ENCODE peak calls at places on chromosome 12, in five cellular contexts. U is right atrium auricular region, A is GM10248, V is ascending aorta, K is H9. N is an unnamed sample.
A peak's percentile ranks its signal among the peaks of the same experiment; 100 is the strongest.

GRCh38 chr12:14454098-14454907 is 88.8 kb downstream of the ATF7IP start:
- DNase-seq in U (no peak), K (peak; percentile 86), A (peak; percentile 52), V (no peak), N (peak; percentile 46)

GRCh38 chr12:7542813-7543212 is 39.2 kb upstream of the CD163 start:
- DNase-seq in V (no peak), A (no peak), K (no peak), U (no peak), N (no peak)

GRCh38 chr12:95202691-95203476 is 14.4 kb downstream of the FGD6 start:
- DNase-seq in K (no peak), V (no peak), U (no peak), A (no peak), N (no peak)

GRCh38 chr12:44511289-44511688 is 364.8 kb downstream of the NELL2 start:
- DNase-seq in K (no peak), A (no peak), V (no peak), U (no peak), N (no peak)

GRCh38 chr12:58313091-58313855 is 371.9 kb downstream of the ATP23 start:
- DNase-seq in V (no peak), U (no peak), A (no peak), K (no peak), N (no peak)

GRCh38 chr12:12813120-12814101 is at the start of gene DDX47:
- DNase-seq in K (peak; percentile 97), A (peak; percentile 92), U (peak; percentile 96), V (peak; percentile 98), N (peak; percentile 85)

GRCh38 chr12:110330544-110330943 is 49.5 kb downstream of the ATP2A2 start:
- DNase-seq in V (no peak), K (no peak), U (no peak), A (no peak), N (no peak)

GRCh38 chr12:16564675-16565074 is 41.3 kb downstream of the LMO3 start:
- DNase-seq in K (no peak), A (no peak), U (no peak), V (no peak), N (no peak)

GRCh38 chr12:104805186-104805585 is 152.9 kb downstream of the SLC41A2 start:
- DNase-seq in U (no peak), A (no peak), K (no peak), V (no peak), N (no peak)

GRCh38 chr12:97760601-97761000 is 298.0 kb downstream of the RMST start:
- DNase-seq in A (no peak), U (no peak), K (no peak), V (no peak), N (no peak)

GRCh38 chr12:94769040-94769420 is 118.7 kb upstream of the TMCC3 start:
- DNase-seq in K (no peak), U (no peak), V (no peak), A (peak; percentile 53), N (peak; percentile 53)

GRCh38 chr12:108797677-108798076 is 59.7 kb downstream of the SSH1 start:
- DNase-seq in K (no peak), V (no peak), U (no peak), A (no peak), N (no peak)

GRCh38 chr12:87871061-87871460 is 158.1 kb downstream of the C12orf50 start:
- DNase-seq in U (no peak), K (no peak), A (no peak), V (no peak), N (no peak)

GRCh38 chr12:109575683-109576082 is 2.1 kb downstream of the MVK start:
- DNase-seq in A (no peak), U (no peak), V (no peak), K (no peak), N (no peak)

GRCh38 chr12:50055831-50056628 is 1.4 kb upstream of the ASIC1 start:
- DNase-seq in U (no peak), K (peak; percentile 81), V (no peak), A (peak; percentile 83), N (peak; percentile 89)

GRCh38 chr12:18296909-18297280 is 35.6 kb downstream of the PIK3C2G start:
- DNase-seq in V (no peak), A (no peak), K (no peak), U (no peak), N (no peak)

GRCh38 chr12:119931402-119931801 is 54.3 kb upstream of the CIT start:
- DNase-seq in K (no peak), A (no peak), V (no peak), U (no peak), N (no peak)

GRCh38 chr12:50933459-50934124 is 18.8 kb upstream of the HIGD1C start:
- DNase-seq in A (no peak), K (no peak), V (no peak), U (no peak), N (no peak)

GRCh38 chr12:49534806-49535278 is 4.0 kb upstream of the KCNH3 start:
- DNase-seq in V (no peak), U (no peak), A (no peak), K (no peak), N (no peak)

GRCh38 chr12:89353188-89353822 is 1.0 kb upstream of the DUSP6 start:
- DNase-seq in K (peak; percentile 90), V (peak; percentile 85), A (peak; percentile 50), U (no peak), N (peak; percentile 62)

GRCh38 chr12:41724216-41724615 is 420.5 kb downstream of the GXYLT1 start:
- DNase-seq in V (no peak), A (no peak), U (no peak), K (no peak), N (no peak)

GRCh38 chr12:51872689-51872981 is 15.3 kb upstream of the ANKRD33 start:
- DNase-seq in U (no peak), K (no peak), V (no peak), A (no peak), N (no peak)

GRCh38 chr12:22574921-22575320 is 30.6 kb upstream of the C2CD5 start:
- DNase-seq in A (no peak), K (no peak), V (no peak), U (no peak), N (no peak)

GRCh38 chr12:57049890-57050289 is at the start of gene MYO1A:
- DNase-seq in K (no peak), V (no peak), A (no peak), U (no peak), N (no peak)

GRCh38 chr12:6613776-6614512 is 6.8 kb upstream of the CHD4 start:
- DNase-seq in A (peak; percentile 70), V (peak; percentile 96), U (peak; percentile 93), K (peak; percentile 98), N (peak; percentile 71)

GRCh38 chr12:97487470-97487869 is 24.9 kb downstream of the RMST start:
- DNase-seq in U (no peak), K (no peak), A (no peak), V (no peak), N (no peak)

GRCh38 chr12:14773685-14774073 is 29.6 kb downstream of the WBP11 start:
- DNase-seq in K (no peak), V (no peak), U (peak; percentile 66), A (peak; percentile 31), N (no peak)

GRCh38 chr12:56834886-56835285 is 71.8 kb downstream of the HSD17B6 start:
- DNase-seq in V (no peak), K (no peak), U (no peak), A (no peak), N (no peak)

GRCh38 chr12:24155042-24155441 is 205.6 kb upstream of the SOX5 start:
- DNase-seq in U (no peak), V (no peak), A (no peak), K (no peak), N (no peak)
- TF ChIP-seq CTCF in U (no peak), V (no peak), A (no peak), K (peak; percentile 29), N (no peak)

GRCh38 chr12:106171117-106171750 is 32.5 kb upstream of the NUAK1 start:
- DNase-seq in K (no peak), V (no peak), A (no peak), U (no peak), N (no peak)
- TF ChIP-seq CTCF in K (no peak), V (no peak), A (no peak), U (no peak), N (no peak)

GRCh38 chr12:33609910-33610309 is 170.3 kb upstream of the SYT10 start:
- DNase-seq in A (no peak), U (no peak), V (no peak), K (no peak), N (no peak)

DNA sequence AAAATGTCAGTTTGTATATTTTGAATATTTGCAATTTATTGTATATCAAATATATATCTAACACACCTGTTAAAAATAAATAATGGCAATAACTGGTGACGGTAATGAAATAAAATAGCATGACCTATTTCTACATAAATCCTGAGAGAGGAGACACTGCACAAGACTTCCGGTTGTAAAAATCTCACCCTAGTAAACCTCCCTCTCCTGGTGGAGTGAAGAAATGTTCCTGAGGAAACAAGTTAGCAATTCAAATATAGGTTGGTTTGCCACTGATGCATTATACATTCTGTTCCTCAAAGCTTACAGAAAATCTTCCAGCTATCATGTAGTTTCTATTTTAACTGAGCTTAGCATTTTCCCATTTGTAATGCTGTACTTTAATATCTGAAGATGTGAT is 166.2 kb upstream of the SYT10 start:
- DNase-seq in V (no peak), U (no peak), K (no peak), A (no peak), N (no peak)
- TF ChIP-seq CTCF in V (no peak), U (no peak), K (peak; percentile 67), A (no peak), N (peak; percentile 16)

GRCh38 chr12:67430708-67431335 is 161.7 kb downstream of the CAND1 start:
- DNase-seq in K (no peak), A (no peak), V (peak; percentile 79), U (peak; percentile 87), N (no peak)
- TF ChIP-seq CTCF in K (peak; percentile 42), A (no peak), V (peak; percentile 25), U (no peak), N (no peak)

DNA sequence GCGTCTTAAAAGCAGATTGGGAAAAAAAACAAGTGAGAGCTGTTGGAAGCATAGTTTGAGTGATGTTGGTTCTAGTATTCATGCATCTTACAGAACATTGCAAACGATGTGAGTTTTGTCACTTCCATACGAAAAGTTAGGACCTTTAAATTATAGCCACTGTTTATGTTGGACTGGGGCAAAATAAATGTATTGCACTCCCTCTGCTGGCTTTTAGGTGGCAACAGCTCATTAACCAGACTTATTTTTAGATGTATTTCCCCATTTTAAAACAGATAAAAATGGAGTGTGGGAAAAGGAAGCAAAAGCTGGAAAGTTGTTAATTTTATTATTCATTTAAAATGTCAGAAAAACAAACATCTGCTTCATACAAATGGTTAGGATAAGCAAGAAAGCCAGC is 111.9 kb downstream of the LGR5 start:
- DNase-seq in V (no peak), U (no peak), A (no peak), K (no peak), N (no peak)
- TF ChIP-seq CTCF in V (peak; percentile 20), U (no peak), A (peak; percentile 27), K (peak; percentile 53), N (peak; percentile 27)

DNA sequence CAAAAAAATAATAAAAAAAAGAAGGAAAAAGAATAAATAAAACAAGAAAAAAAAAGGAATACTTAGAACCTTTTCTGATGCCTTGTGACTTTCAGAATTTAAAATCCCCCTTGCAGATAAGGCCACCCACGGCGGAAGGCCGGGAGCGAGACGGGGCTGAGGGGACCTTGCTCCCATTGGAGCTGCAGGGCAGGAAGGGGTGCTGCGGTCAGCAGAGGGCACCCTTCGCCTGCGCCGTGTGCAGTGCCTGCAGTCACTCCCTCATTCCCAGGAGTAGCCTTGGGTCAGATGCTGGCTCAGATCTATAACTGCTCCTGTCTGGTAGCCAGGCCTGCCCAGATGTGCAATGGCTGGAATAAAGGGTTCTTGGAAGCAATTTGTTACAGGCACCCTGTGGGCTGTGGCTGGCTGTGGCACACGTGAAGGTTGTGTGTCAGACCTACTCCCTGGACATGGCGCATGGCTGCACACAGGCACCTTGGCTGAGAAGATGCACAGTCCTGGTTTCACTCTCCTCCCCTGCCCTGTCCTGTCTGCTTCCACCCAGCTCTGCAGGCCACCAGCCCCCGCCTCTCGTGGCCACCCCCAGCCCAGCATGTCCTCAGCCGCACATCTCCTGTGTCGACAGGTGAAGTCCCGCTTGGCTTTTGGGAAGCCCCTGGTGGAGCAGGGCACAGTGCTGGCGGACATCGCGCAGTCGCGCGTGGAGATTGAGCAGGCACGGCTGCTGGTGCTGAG is 13.4 kb upstream of the ALDH2 start:
- DNase-seq in V (peak; percentile 75), U (peak; percentile 73), A (peak; percentile 75), K (peak; percentile 80), N (peak; percentile 71)
- TF ChIP-seq CTCF in V (peak; percentile 81), U (peak; percentile 76), A (peak; percentile 66), K (peak; percentile 95), N (peak; percentile 70)